ENCODE peak calls at places on chromosome 18, in four cellular contexts. H is T-helper 9 cell, E is left lobe of liver, S is IMR-90. I is an unnamed sample.

GRCh38 chr18:21111351-21112139 is at the start of gene ROCK1:
- DNase-seq in H (peak; percentile 99), S (peak; percentile 96), E (peak; percentile 99), I (peak; percentile 98)

GRCh38 chr18:12946549-12947354 is 1.1 kb upstream of the SEH1L start:
- DNase-seq in H (no peak), E (peak; percentile 63), S (peak; percentile 89), I (peak; percentile 27)

GRCh38 chr18:59861963-59862819 is 37.6 kb upstream of the PMAIP1 start:
- DNase-seq in S (no peak), H (no peak), E (no peak), I (no peak)

GRCh38 chr18:3995476-3996102 is 459.5 kb downstream of the DLGAP1 start:
- DNase-seq in S (peak; percentile 82), H (peak; percentile 28), E (no peak), I (peak; percentile 53)

GRCh38 chr18:60145776-60146175 is 226.8 kb downstream of the MC4R start:
- DNase-seq in H (no peak), S (no peak), E (no peak), I (peak; percentile 59)

GRCh38 chr18:69401475-69402218 is 959 bp downstream of the DOK6 start:
- DNase-seq in S (peak; percentile 8), H (no peak), E (no peak), I (peak; percentile 6)

GRCh38 chr18:48800877-48801727 is 149.7 kb downstream of the SMAD7 start:
- DNase-seq in S (peak; percentile 78), E (peak; percentile 44), H (no peak), I (peak; percentile 3)

GRCh38 chr18:37913051-37913450 is 347.5 kb upstream of the CELF4 start:
- DNase-seq in S (no peak), E (no peak), H (no peak), I (no peak)

GRCh38 chr18:75132068-75132467 is 76.9 kb downstream of the PTGR3 start:
- DNase-seq in S (no peak), E (no peak), H (no peak), I (no peak)

GRCh38 chr18:26637324-26637723 is 89.0 kb upstream of the KCTD1 start:
- DNase-seq in E (no peak), H (no peak), S (no peak), I (no peak)

GRCh38 chr18:79599503-79599931 is 80.1 kb upstream of the CTDP1 start:
- DNase-seq in S (peak; percentile 71), H (no peak), E (no peak), I (no peak)

GRCh38 chr18:22106536-22107292 is 62.7 kb upstream of the GATA6 start:
- DNase-seq in H (no peak), E (peak; percentile 57), S (peak; percentile 6), I (no peak)

GRCh38 chr18:79058007-79058406 is 11.2 kb upstream of the ATP9B start:
- DNase-seq in E (no peak), H (no peak), S (no peak), I (peak; percentile 47)